ENCODE peak calls at places on chromosome 20, in four cellular contexts. T, Q, D and N are unnamed samples.
A peak's percentile ranks its signal among the peaks of the same experiment; 100 is the strongest.

GRCh38 chr20:32999603-33000250 is 4.5 kb downstream of the SUN5 start:
- DNase-seq in T (no peak), D (no peak), Q (no peak), N (peak; percentile 22)

GRCh38 chr20:41348430-41349172 is 8.0 kb downstream of the LPIN3 start:
- DNase-seq in Q (no peak), T (no peak), D (no peak), N (no peak)

GRCh38 chr20:58045579-58045978 is 182.9 kb downstream of the ANKRD60 start:
- DNase-seq in D (no peak), Q (no peak), T (no peak), N (no peak)

GRCh38 chr20:61560361-61560853 is 308.3 kb downstream of the CDH4 start:
- DNase-seq in Q (peak; percentile 42), D (no peak), T (no peak), N (no peak)

GRCh38 chr20:15056231-15056630 is 718.8 kb upstream of the FLRT3 start:
- DNase-seq in T (no peak), D (no peak), Q (no peak), N (no peak)

GRCh38 chr20:32638848-32639247 is 34.9 kb downstream of the C20orf203 start:
- DNase-seq in Q (no peak), T (no peak), D (no peak), N (no peak)

GRCh38 chr20:17875981-17876385 is 92.6 kb downstream of the SNX5 start:
- DNase-seq in T (no peak), D (no peak), Q (no peak), N (no peak)

GRCh38 chr20:40191573-40191972 is 497.5 kb downstream of the MAFB start:
- DNase-seq in D (no peak), Q (no peak), T (no peak), N (no peak)

GRCh38 chr20:14069796-14070195 is 74.5 kb downstream of the MACROD2 start:
- DNase-seq in Q (no peak), T (no peak), D (no peak), N (peak; percentile 29)

GRCh38 chr20:7269452-7269851 is 502.0 kb downstream of the BMP2 start:
- DNase-seq in T (no peak), Q (no peak), D (no peak), N (no peak)

GRCh38 chr20:24698189-24698588 is 228.8 kb downstream of the SYNDIG1 start:
- DNase-seq in T (no peak), Q (no peak), D (no peak), N (no peak)

GRCh38 chr20:39109933-39110818 is 148.0 kb downstream of the DHX35 start:
- DNase-seq in Q (no peak), T (no peak), D (no peak), N (no peak)

GRCh38 chr20:17491488-17491887 is 39.7 kb downstream of the BFSP1 start:
- DNase-seq in D (no peak), Q (no peak), T (no peak), N (no peak)

GRCh38 chr20:61556116-61556515 is 304.1 kb downstream of the CDH4 start:
- DNase-seq in T (no peak), D (no peak), Q (peak; percentile 38), N (no peak)

GRCh38 chr20:59664389-59665055 is 60.2 kb downstream of the PHACTR3 start:
- DNase-seq in D (no peak), T (no peak), Q (no peak), N (no peak)

GRCh38 chr20:31707258-31707615 is 15.4 kb downstream of the BCL2L1 start:
- DNase-seq in Q (no peak), D (no peak), T (no peak), N (no peak)

GRCh38 chr20:19692685-19693119 is 65.4 kb upstream of the RIN2 start:
- DNase-seq in D (no peak), T (peak; percentile 37), Q (peak; percentile 61), N (peak; percentile 53)

GRCh38 chr20:56986931-56987720 is 279.3 kb downstream of the BMP7 start:
- DNase-seq in T (no peak), Q (no peak), D (no peak), N (peak; percentile 48)

GRCh38 chr20:56981301-56981700 is 285.1 kb downstream of the BMP7 start:
- DNase-seq in T (no peak), D (no peak), Q (no peak), N (no peak)

GRCh38 chr20:56985286-56985685 is 281.2 kb downstream of the BMP7 start:
- DNase-seq in Q (no peak), T (no peak), D (no peak), N (no peak)

GRCh38 chr20:56986476-56986875 is 280.0 kb downstream of the BMP7 start:
- DNase-seq in D (no peak), Q (no peak), T (no peak), N (no peak)

GRCh38 chr20:56983813-56984212 is 282.6 kb downstream of the BMP7 start:
- DNase-seq in D (no peak), T (no peak), Q (peak; percentile 29), N (no peak)
- TF ChIP-seq CTCF in D (no peak), T (no peak), Q (no peak), N (no peak)

DNA sequence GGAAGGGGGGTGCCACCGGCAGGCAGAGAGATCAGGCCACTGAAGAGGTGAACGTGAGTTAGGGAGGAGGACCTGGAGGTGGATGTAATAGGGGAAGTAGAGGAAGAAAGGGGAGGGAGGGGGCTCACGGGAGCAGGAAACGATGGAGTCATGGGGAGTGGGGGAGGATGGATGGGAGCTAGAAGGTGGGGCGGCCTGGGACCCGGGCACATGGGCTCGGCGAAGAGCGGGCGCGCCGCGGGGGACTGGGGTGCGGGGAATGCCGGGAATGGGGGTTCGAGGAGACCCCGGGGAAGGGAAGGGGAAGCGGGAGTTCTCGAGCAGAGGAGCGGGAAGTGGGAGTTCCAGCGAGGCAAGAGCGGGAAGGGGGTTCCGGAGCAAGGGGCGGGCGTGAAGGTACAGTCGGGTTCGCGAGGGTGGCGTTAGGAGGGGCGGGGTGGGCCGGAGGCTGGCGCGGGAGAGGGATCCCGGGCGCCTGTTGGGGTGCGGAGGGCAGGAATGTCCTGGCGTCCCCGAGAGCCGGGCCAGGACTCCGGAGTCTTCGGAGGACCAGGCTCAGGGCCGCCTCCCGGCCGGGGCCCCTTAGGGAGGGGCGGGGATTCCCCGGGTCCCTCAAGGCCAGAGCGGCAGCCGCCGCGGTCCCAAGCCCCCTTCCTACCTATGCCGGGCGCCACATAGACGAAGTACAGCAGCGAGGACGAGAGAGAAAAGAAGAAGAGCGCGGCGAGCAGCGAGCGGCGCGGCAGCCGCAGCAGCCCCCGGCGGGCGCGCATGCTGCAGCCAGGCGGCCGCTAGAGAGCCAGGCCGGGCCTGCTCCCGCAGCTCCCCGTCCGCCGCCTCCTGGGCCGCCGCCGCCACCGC is 530 bp downstream of the B4GALT5 start:
- DNase-seq in T (no peak), D (no peak), Q (no peak), N (peak; percentile 82)
- TF ChIP-seq POLR2A in T (no peak), D (no peak), Q (no peak), N (peak; percentile 18)

DNA sequence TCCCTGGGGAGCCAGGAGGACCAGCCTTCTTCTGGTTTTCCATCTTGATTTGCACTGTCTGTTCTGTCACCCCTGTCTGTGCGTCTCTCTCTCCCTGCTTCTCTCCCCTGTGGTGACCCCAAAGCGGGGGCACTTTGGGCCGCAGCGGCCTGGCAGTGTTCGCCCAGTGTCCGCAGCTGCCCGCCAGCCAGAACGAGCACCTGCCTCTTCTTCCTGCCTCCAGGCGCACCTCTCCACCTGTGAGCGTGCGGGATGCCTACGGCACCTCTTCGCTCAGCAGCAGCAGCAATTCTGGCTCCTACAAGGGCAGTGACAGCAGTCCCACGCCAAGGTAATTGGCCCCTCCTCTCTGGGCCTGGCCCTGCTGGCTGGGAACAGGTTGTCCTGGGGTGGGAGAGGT is 30.8 kb downstream of the SNPH start:
- DNase-seq in Q (no peak), T (no peak), D (no peak), N (no peak)
- TF ChIP-seq MAX in Q (no peak), T (no peak), D (no peak), N (no peak)

GRCh38 chr20:50304883-50305635 is 114.4 kb downstream of the CEBPB start:
- DNase-seq in D (no peak), T (no peak), Q (no peak), N (no peak)
- TF ChIP-seq CTCF in D (no peak), T (no peak), Q (no peak), N (no peak)

GRCh38 chr20:45798935-45799642 is 7.3 kb downstream of the DNTTIP1 start:
- DNase-seq in T (no peak), Q (peak; percentile 57), D (no peak), N (peak; percentile 75)
- TF ChIP-seq POLR2A in T (no peak), Q (no peak), D (no peak), N (no peak)

GRCh38 chr20:9467995-9468394 is 46.4 kb upstream of the LAMP5 start:
- DNase-seq in T (no peak), Q (peak; percentile 17), D (no peak), N (peak; percentile 54)
- TF ChIP-seq MAX in T (no peak), Q (no peak), D (no peak), N (no peak)

GRCh38 chr20:47156431-47156841 is 200.1 kb downstream of the ZMYND8 start:
- DNase-seq in Q (no peak), D (no peak), T (no peak), N (no peak)
- TF ChIP-seq CTCF in Q (no peak), D (no peak), T (no peak), N (no peak)

GRCh38 chr20:35541783-35542662 is at the start of gene ERGIC3:
- DNase-seq in Q (peak; percentile 96), T (peak; percentile 86), D (peak; percentile 77), N (peak; percentile 98)
- TF ChIP-seq POLR2A in Q (peak; percentile 69), T (peak; percentile 81), D (peak; percentile 78), N (peak; percentile 66)

GRCh38 chr20:52303281-52303950 is 111.8 kb upstream of the ZFP64 start:
- DNase-seq in D (no peak), T (no peak), Q (no peak), N (no peak)
- TF ChIP-seq MAX in D (no peak), T (no peak), Q (no peak), N (no peak)

GRCh38 chr20:54194724-54195438 is 13.0 kb upstream of the PFDN4 start:
- DNase-seq in Q (peak; percentile 76), D (no peak), T (no peak), N (peak; percentile 20)

GRCh38 chr20:54199283-54199682 is 8.6 kb upstream of the PFDN4 start:
- DNase-seq in D (no peak), Q (no peak), T (no peak), N (no peak)

GRCh38 chr20:54193817-54194216 is 14.1 kb upstream of the PFDN4 start:
- DNase-seq in D (no peak), Q (no peak), T (no peak), N (no peak)

GRCh38 chr20:54197621-54198604 is 10.0 kb upstream of the PFDN4 start:
- DNase-seq in Q (peak; percentile 89), D (peak; percentile 36), T (no peak), N (peak; percentile 55)

GRCh38 chr20:54195483-54196472 is 12.1 kb upstream of the PFDN4 start:
- DNase-seq in T (no peak), D (peak; percentile 47), Q (peak; percentile 19), N (no peak)
- TF ChIP-seq CTCF in T (no peak), D (no peak), Q (no peak), N (no peak)